ENCODE peak calls at places on chromosome 14, in eight cellular contexts. One of them, this sample, is unnamed.
A peak's percentile ranks its signal among the peaks of the same experiment; 100 is the strongest.

GRCh38 chr14:68976160-68977067 is 2.7 kb downstream of the ACTN1 start:
- DNase-seq in T-helper 2 cell: no peak
- DNase-seq in A549: no peak
- DNase-seq in NCI-H2081: no peak
- DNase-seq in hepatic stellate cell: no peak
- DNase-seq in activated CD8-positive, alpha-beta T cell treated with anti-CD3 and anti-CD28 coated beads, Interleukin-2, amount 10 ng/mL, durations not matched to agents 7 days and 5 days: no peak
- DNase-seq in EL: peak; percentile 68
- DNase-seq in RCC 7860: no peak
- DNase-seq in this sample: no peak

GRCh38 chr14:26276757-26277156 is 321.1 kb downstream of the NOVA1 start:
- DNase-seq in NCI-H2081: peak; percentile 11
- DNase-seq in activated CD8-positive, alpha-beta T cell treated with anti-CD3 and anti-CD28 coated beads, Interleukin-2, amount 10 ng/mL, durations not matched to agents 7 days and 5 days: no peak
- DNase-seq in RCC 7860: no peak
- DNase-seq in EL: no peak
- DNase-seq in hepatic stellate cell: no peak
- DNase-seq in A549: no peak
- DNase-seq in T-helper 2 cell: no peak
- DNase-seq in this sample: no peak

GRCh38 chr14:101845896-101846295 is 84.4 kb downstream of the PPP2R5C start:
- DNase-seq in A549: no peak
- DNase-seq in activated CD8-positive, alpha-beta T cell treated with anti-CD3 and anti-CD28 coated beads, Interleukin-2, amount 10 ng/mL, durations not matched to agents 7 days and 5 days: no peak
- DNase-seq in RCC 7860: no peak
- DNase-seq in hepatic stellate cell: no peak
- DNase-seq in T-helper 2 cell: no peak
- DNase-seq in EL: no peak
- DNase-seq in NCI-H2081: no peak
- DNase-seq in this sample: no peak

GRCh38 chr14:51527073-51527472 is 124.6 kb upstream of the FRMD6 start:
- DNase-seq in RCC 7860: peak; percentile 51
- DNase-seq in A549: no peak
- DNase-seq in hepatic stellate cell: peak; percentile 19
- DNase-seq in activated CD8-positive, alpha-beta T cell treated with anti-CD3 and anti-CD28 coated beads, Interleukin-2, amount 10 ng/mL, durations not matched to agents 7 days and 5 days: no peak
- DNase-seq in NCI-H2081: no peak
- DNase-seq in T-helper 2 cell: no peak
- DNase-seq in EL: peak; percentile 46
- DNase-seq in this sample: peak; percentile 70

GRCh38 chr14:26995301-26995700 is 397.5 kb upstream of the NOVA1 start:
- DNase-seq in activated CD8-positive, alpha-beta T cell treated with anti-CD3 and anti-CD28 coated beads, Interleukin-2, amount 10 ng/mL, durations not matched to agents 7 days and 5 days: no peak
- DNase-seq in A549: no peak
- DNase-seq in RCC 7860: no peak
- DNase-seq in hepatic stellate cell: no peak
- DNase-seq in NCI-H2081: no peak
- DNase-seq in EL: no peak
- DNase-seq in T-helper 2 cell: no peak
- DNase-seq in this sample: no peak

GRCh38 chr14:51305761-51306160 is 65.7 kb downstream of the TMX1 start:
- DNase-seq in hepatic stellate cell: no peak
- DNase-seq in activated CD8-positive, alpha-beta T cell treated with anti-CD3 and anti-CD28 coated beads, Interleukin-2, amount 10 ng/mL, durations not matched to agents 7 days and 5 days: no peak
- DNase-seq in T-helper 2 cell: no peak
- DNase-seq in EL: no peak
- DNase-seq in A549: no peak
- DNase-seq in RCC 7860: no peak
- DNase-seq in NCI-H2081: no peak
- DNase-seq in this sample: peak; percentile 29

GRCh38 chr14:69620981-69621380 is 9.6 kb downstream of the SUSD6 start:
- DNase-seq in A549: no peak
- DNase-seq in RCC 7860: no peak
- DNase-seq in T-helper 2 cell: no peak
- DNase-seq in activated CD8-positive, alpha-beta T cell treated with anti-CD3 and anti-CD28 coated beads, Interleukin-2, amount 10 ng/mL, durations not matched to agents 7 days and 5 days: no peak
- DNase-seq in hepatic stellate cell: no peak
- DNase-seq in NCI-H2081: no peak
- DNase-seq in EL: no peak
- DNase-seq in this sample: no peak

GRCh38 chr14:80172380-80173055 is 38.8 kb downstream of the DIO2 start:
- DNase-seq in A549: no peak
- DNase-seq in hepatic stellate cell: no peak
- DNase-seq in activated CD8-positive, alpha-beta T cell treated with anti-CD3 and anti-CD28 coated beads, Interleukin-2, amount 10 ng/mL, durations not matched to agents 7 days and 5 days: no peak
- DNase-seq in RCC 7860: no peak
- DNase-seq in EL: peak; percentile 54
- DNase-seq in NCI-H2081: no peak
- DNase-seq in T-helper 2 cell: no peak
- DNase-seq in this sample: peak; percentile 23

GRCh38 chr14:104599446-104599845 is 5.1 kb downstream of the TMEM179 start:
- DNase-seq in NCI-H2081: no peak
- DNase-seq in A549: no peak
- DNase-seq in EL: no peak
- DNase-seq in activated CD8-positive, alpha-beta T cell treated with anti-CD3 and anti-CD28 coated beads, Interleukin-2, amount 10 ng/mL, durations not matched to agents 7 days and 5 days: no peak
- DNase-seq in RCC 7860: no peak
- DNase-seq in T-helper 2 cell: no peak
- DNase-seq in hepatic stellate cell: no peak
- DNase-seq in this sample: no peak

This sample was measured in astrocyte.